ENCODE peak calls at places on chromosomes 7 and 10, in eight cellular contexts. One of them, this sample, is unnamed.

GRCh38 chr10:118501637-118502440 is 93.6 kb downstream of the PRLHR start:
- DNase-seq in progenitor cell of endocrine pancreas: no peak
- DNase-seq in activated T-cell treated with anti-CD3 and anti-CD28 coated beads, Interleukin-2, amount 50 U/mL, for 72 hours: no peak
- DNase-seq in ELR: peak
- DNase-seq in EL: peak
- DNase-seq in CD8-positive, alpha-beta T cell: no peak
- DNase-seq in AG04450: no peak
- DNase-seq in GM04503: peak
- DNase-seq in this sample: no peak

GRCh38 chr7:74502216-74502891 is 48.6 kb downstream of the GTF2IRD1 start:
- DNase-seq in progenitor cell of endocrine pancreas: no peak
- DNase-seq in GM04503: no peak
- DNase-seq in EL: no peak
- DNase-seq in AG04450: no peak
- DNase-seq in ELR: no peak
- DNase-seq in CD8-positive, alpha-beta T cell: no peak
- DNase-seq in activated T-cell treated with anti-CD3 and anti-CD28 coated beads, Interleukin-2, amount 50 U/mL, for 72 hours: no peak
- DNase-seq in this sample: peak

GRCh38 chr7:95687759-95688343 is 84.5 kb upstream of the DYNC1I1 start:
- DNase-seq in ELR: peak
- DNase-seq in GM04503: no peak
- DNase-seq in activated T-cell treated with anti-CD3 and anti-CD28 coated beads, Interleukin-2, amount 50 U/mL, for 72 hours: no peak
- DNase-seq in progenitor cell of endocrine pancreas: no peak
- DNase-seq in AG04450: no peak
- DNase-seq in EL: peak
- DNase-seq in CD8-positive, alpha-beta T cell: no peak
- DNase-seq in this sample: no peak

GRCh38 chr10:48982584-48982983 is 42.9 kb upstream of the LRRC18 start:
- DNase-seq in activated T-cell treated with anti-CD3 and anti-CD28 coated beads, Interleukin-2, amount 50 U/mL, for 72 hours: no peak
- DNase-seq in ELR: no peak
- DNase-seq in EL: no peak
- DNase-seq in GM04503: no peak
- DNase-seq in progenitor cell of endocrine pancreas: no peak
- DNase-seq in AG04450: no peak
- DNase-seq in CD8-positive, alpha-beta T cell: no peak
- DNase-seq in this sample: no peak

GRCh38 chr7:82598958-82599357 is 155.4 kb upstream of the CACNA2D1 start:
- DNase-seq in ELR: peak
- DNase-seq in EL: peak
- DNase-seq in AG04450: peak
- DNase-seq in progenitor cell of endocrine pancreas: no peak
- DNase-seq in activated T-cell treated with anti-CD3 and anti-CD28 coated beads, Interleukin-2, amount 50 U/mL, for 72 hours: no peak
- DNase-seq in GM04503: no peak
- DNase-seq in CD8-positive, alpha-beta T cell: no peak
- DNase-seq in this sample: no peak

GRCh38 chr7:9488555-9488954 is 1055.1 kb downstream of the NXPH1 start:
- DNase-seq in CD8-positive, alpha-beta T cell: no peak
- DNase-seq in ELR: peak
- DNase-seq in activated T-cell treated with anti-CD3 and anti-CD28 coated beads, Interleukin-2, amount 50 U/mL, for 72 hours: no peak
- DNase-seq in progenitor cell of endocrine pancreas: no peak
- DNase-seq in EL: peak
- DNase-seq in AG04450: peak
- DNase-seq in GM04503: peak
- DNase-seq in this sample: no peak

GRCh38 chr10:128062837-128063563 is 63.2 kb downstream of the MKI67 start:
- DNase-seq in ELR: no peak
- DNase-seq in activated T-cell treated with anti-CD3 and anti-CD28 coated beads, Interleukin-2, amount 50 U/mL, for 72 hours: peak
- DNase-seq in EL: no peak
- DNase-seq in AG04450: no peak
- DNase-seq in CD8-positive, alpha-beta T cell: no peak
- DNase-seq in progenitor cell of endocrine pancreas: no peak
- DNase-seq in GM04503: no peak
- DNase-seq in this sample: peak

GRCh38 chr10:22548343-22548742 is 166.0 kb downstream of the PIP4K2A start:
- DNase-seq in AG04450: no peak
- DNase-seq in EL: no peak
- DNase-seq in GM04503: no peak
- DNase-seq in CD8-positive, alpha-beta T cell: no peak
- DNase-seq in activated T-cell treated with anti-CD3 and anti-CD28 coated beads, Interleukin-2, amount 50 U/mL, for 72 hours: no peak
- DNase-seq in ELR: no peak
- DNase-seq in progenitor cell of endocrine pancreas: no peak
- DNase-seq in this sample: no peak

GRCh38 chr7:73448609-73449008 is 15.0 kb downstream of the FZD9 start:
- DNase-seq in ELR: no peak
- DNase-seq in progenitor cell of endocrine pancreas: no peak
- DNase-seq in EL: no peak
- DNase-seq in activated T-cell treated with anti-CD3 and anti-CD28 coated beads, Interleukin-2, amount 50 U/mL, for 72 hours: no peak
- DNase-seq in GM04503: peak
- DNase-seq in CD8-positive, alpha-beta T cell: no peak
- DNase-seq in AG04450: no peak
- DNase-seq in this sample: no peak

GRCh38 chr10:88095291-88095721 is 231.9 kb downstream of the PTEN start:
- DNase-seq in ELR: peak
- DNase-seq in AG04450: peak
- DNase-seq in CD8-positive, alpha-beta T cell: no peak
- DNase-seq in activated T-cell treated with anti-CD3 and anti-CD28 coated beads, Interleukin-2, amount 50 U/mL, for 72 hours: no peak
- DNase-seq in progenitor cell of endocrine pancreas: no peak
- DNase-seq in GM04503: peak
- DNase-seq in EL: peak
- DNase-seq in this sample: no peak

GRCh38 chr10:127243490-127244272 is 47.3 kb upstream of the INSYN2A start:
- DNase-seq in GM04503: no peak
- DNase-seq in progenitor cell of endocrine pancreas: peak
- DNase-seq in EL: peak
- DNase-seq in CD8-positive, alpha-beta T cell: no peak
- DNase-seq in ELR: peak
- DNase-seq in activated T-cell treated with anti-CD3 and anti-CD28 coated beads, Interleukin-2, amount 50 U/mL, for 72 hours: peak
- DNase-seq in AG04450: no peak
- DNase-seq in this sample: peak

GRCh38 chr7:42015413-42015698 is 221.7 kb downstream of the GLI3 start:
- DNase-seq in GM04503: no peak
- DNase-seq in ELR: no peak
- DNase-seq in CD8-positive, alpha-beta T cell: no peak
- DNase-seq in AG04450: no peak
- DNase-seq in activated T-cell treated with anti-CD3 and anti-CD28 coated beads, Interleukin-2, amount 50 U/mL, for 72 hours: no peak
- DNase-seq in EL: no peak
- DNase-seq in progenitor cell of endocrine pancreas: no peak
- DNase-seq in this sample: no peak

GRCh38 chr10:118662228-118663035 is 67.0 kb upstream of the PRLHR start:
- DNase-seq in AG04450: no peak
- DNase-seq in activated T-cell treated with anti-CD3 and anti-CD28 coated beads, Interleukin-2, amount 50 U/mL, for 72 hours: no peak
- DNase-seq in EL: no peak
- DNase-seq in progenitor cell of endocrine pancreas: no peak
- DNase-seq in GM04503: no peak
- DNase-seq in ELR: no peak
- DNase-seq in CD8-positive, alpha-beta T cell: no peak
- DNase-seq in this sample: no peak

This sample was measured in left ventricle myocardium superior.